ENCODE peak calls at places on chromosomes 16 and 17, in six cellular contexts. A is GM23248, M is PC-9, S is IMR-90, H is mammary epithelial cell, W is HCT116. C is an unnamed sample.

GRCh38 chr17:83106036-83106577 is 26.7 kb downstream of the METRNL start:
- DNase-seq in A (peak), M (no peak), S (no peak), H (no peak), W (no peak), C (no peak)

GRCh38 chr16:81324808-81325207 is 10.0 kb downstream of the GAN start:
- DNase-seq in A (peak), M (no peak), S (no peak), H (peak), W (no peak), C (no peak)

GRCh38 chr17:77400445-77400870 is 259.7 kb downstream of the SEC14L1 start:
- DNase-seq in A (peak), M (no peak), S (no peak), H (no peak), W (no peak), C (no peak)

GRCh38 chr17:69246726-69247375 is 18.2 kb upstream of the ABCA10 start:
- DNase-seq in A (peak), M (no peak), S (peak), H (peak), W (peak), C (peak)

GRCh38 chr16:19808061-19808621 is 76.5 kb downstream of the GPRC5B start:
- DNase-seq in A (no peak), M (no peak), S (no peak), H (no peak), W (no peak), C (no peak)

GRCh38 chr16:70553645-70554044 is 30.0 kb downstream of the SF3B3 start:
- DNase-seq in A (peak), M (no peak), S (peak), H (peak), W (no peak), C (peak)

GRCh38 chr17:3754458-3755334 is 31.0 kb downstream of the HASPIN start:
- DNase-seq in A (peak), M (peak), S (no peak), H (peak), W (peak), C (no peak)

GRCh38 chr17:39191750-39192510 is 5.5 kb downstream of the CACNB1 start:
- DNase-seq in A (no peak), M (no peak), S (no peak), H (no peak), W (no peak), C (no peak)

GRCh38 chr16:53159781-53160436 is 105.1 kb downstream of the CHD9 start:
- DNase-seq in A (peak), M (no peak), S (peak), H (peak), W (peak), C (peak)

GRCh38 chr16:72278301-72278700 is 106.3 kb upstream of the PMFBP1 start:
- DNase-seq in A (no peak), M (no peak), S (no peak), H (no peak), W (no peak), C (no peak)

GRCh38 chr17:82949984-82950383 is 110.2 kb upstream of the ZNF750 start:
- DNase-seq in A (no peak), M (no peak), S (no peak), H (no peak), W (no peak), C (no peak)

GRCh38 chr16:88631384-88631783 is 7.0 kb upstream of the IL17C start:
- DNase-seq in A (no peak), M (no peak), S (no peak), H (no peak), W (no peak), C (no peak)

GRCh38 chr16:27880312-27880711 is 183.2 kb downstream of the GSG1L start:
- DNase-seq in A (no peak), M (no peak), S (no peak), H (no peak), W (no peak), C (no peak)

GRCh38 chr16:86531193-86531550 is 20.8 kb downstream of the FOXF1 start:
- DNase-seq in A (no peak), M (no peak), S (no peak), H (no peak), W (no peak), C (peak)

GRCh38 chr17:57016764-57017116 is 38.8 kb downstream of the SCPEP1 start:
- DNase-seq in A (no peak), M (peak), S (peak), H (peak), W (no peak), C (peak)

GRCh38 chr17:41633498-41634197 is 9.3 kb upstream of the KRT17 start:
- DNase-seq in A (no peak), M (no peak), S (no peak), H (no peak), W (no peak), C (no peak)

GRCh38 chr16:80366023-80366422 is 174.8 kb upstream of the DYNLRB2 start:
- DNase-seq in A (peak), M (no peak), S (no peak), H (peak), W (no peak), C (peak)

GRCh38 chr17:78013683-78014467 is 55.4 kb downstream of the TNRC6C start:
- DNase-seq in A (peak), M (peak), S (peak), H (peak), W (peak), C (peak)

DNA sequence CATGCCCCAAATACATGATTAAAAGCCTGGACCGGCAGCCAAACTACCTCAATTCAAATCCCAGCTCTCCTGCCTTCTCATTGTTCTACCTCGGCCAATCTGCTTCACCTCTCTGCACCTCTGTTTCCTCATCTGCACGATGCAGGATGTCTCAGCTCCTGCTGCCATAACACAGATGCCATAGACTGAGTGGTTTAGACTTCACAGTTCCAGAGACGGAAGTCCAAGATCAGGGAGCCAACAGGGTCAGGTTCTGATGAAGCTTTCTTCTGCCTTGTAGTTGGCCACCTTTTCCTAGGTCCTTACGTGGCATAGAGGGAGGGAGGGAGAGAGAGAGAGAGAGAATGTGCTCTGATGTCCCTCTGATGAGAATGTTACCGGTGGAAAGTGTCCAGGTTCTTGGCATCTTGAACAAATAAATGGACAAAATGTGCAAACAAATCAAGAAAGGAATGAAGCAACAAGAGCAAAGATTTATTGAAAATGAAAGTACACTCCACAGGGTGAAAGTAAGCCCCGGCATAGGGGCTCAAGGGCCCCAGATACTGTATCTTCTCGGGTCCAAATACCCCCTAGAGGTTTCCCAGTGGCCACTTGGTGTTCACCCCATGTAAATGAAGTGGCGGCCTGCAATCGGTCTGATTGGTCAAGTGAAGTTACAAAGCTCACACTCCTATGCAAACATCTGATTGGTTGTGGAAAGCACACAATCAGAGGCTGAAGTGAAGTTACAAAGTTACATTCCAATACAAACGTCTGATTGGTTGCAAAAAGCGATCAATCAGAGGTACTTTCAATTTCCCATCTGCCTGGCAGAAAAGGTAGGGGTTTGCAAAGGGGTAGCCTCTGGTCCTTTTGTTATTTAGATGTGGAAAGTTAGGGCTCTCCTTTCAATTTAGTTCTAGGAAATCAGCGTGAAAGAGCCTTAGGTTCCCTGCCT is 43.3 kb upstream of the ZCCHC14 start:
- DNase-seq in A (no peak), M (no peak), S (no peak), H (no peak), W (no peak), C (no peak)
- H2AFZ ChIP-seq in A (no peak), M (no peak), S (no peak), H (no peak), W (no peak), C (no peak)

GRCh38 chr16:77807-78443 is at the start of gene MPG:
- DNase-seq in A (peak), M (peak), S (peak), H (peak), W (no peak), C (peak)
- H2AFZ ChIP-seq in A (peak), M (peak), S (peak), H (peak), W (no peak), C (no peak)

DNA sequence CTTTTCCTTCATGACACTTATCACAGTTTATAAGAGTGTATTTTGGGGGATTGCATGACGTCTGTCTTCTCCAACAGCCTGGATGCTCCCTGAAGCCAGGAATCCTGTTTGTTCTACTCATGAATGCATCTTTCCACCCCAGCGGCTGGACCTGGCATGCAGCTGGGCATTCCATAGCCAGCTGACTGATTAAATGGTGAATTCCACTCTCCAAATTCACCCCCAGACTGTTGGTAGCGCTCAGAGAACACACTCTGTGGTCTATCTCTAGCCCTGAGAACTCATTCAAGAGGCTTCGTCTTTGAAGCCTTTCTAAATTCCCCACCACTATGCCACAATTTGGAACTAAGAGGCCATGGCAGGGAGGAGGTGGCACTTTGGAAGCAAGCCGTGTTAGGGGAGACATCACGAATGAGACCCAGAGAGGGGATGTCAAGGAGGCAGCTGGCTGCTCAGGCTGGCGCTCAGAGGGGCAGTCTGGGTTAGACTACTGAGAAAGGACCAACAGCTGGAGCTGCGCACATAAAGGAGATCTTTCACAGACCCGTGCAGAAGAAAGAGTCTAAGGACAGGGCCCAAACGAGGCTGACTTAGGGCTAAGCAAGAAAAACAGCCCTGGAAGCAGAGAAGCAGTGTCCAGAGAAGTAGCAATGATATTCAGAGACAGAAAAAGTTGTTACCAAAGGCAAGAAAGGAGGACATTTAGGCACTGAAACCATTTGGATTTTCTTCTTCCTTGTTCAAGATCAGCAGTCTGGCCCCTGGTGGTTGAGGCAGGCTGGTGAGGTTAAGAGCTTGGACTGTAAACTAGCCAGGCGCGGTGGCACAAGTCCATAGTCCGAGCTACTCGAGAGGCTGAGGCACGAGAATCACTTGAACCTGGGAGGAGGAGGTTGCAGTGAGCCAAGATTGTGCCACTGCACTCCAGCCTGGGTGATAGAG is 42.4 kb upstream of the ZNF629 start:
- DNase-seq in A (no peak), M (no peak), S (no peak), H (no peak), W (no peak), C (peak)
- H2AFZ ChIP-seq in A (no peak), M (no peak), S (no peak), H (no peak), W (no peak), C (no peak)

DNA sequence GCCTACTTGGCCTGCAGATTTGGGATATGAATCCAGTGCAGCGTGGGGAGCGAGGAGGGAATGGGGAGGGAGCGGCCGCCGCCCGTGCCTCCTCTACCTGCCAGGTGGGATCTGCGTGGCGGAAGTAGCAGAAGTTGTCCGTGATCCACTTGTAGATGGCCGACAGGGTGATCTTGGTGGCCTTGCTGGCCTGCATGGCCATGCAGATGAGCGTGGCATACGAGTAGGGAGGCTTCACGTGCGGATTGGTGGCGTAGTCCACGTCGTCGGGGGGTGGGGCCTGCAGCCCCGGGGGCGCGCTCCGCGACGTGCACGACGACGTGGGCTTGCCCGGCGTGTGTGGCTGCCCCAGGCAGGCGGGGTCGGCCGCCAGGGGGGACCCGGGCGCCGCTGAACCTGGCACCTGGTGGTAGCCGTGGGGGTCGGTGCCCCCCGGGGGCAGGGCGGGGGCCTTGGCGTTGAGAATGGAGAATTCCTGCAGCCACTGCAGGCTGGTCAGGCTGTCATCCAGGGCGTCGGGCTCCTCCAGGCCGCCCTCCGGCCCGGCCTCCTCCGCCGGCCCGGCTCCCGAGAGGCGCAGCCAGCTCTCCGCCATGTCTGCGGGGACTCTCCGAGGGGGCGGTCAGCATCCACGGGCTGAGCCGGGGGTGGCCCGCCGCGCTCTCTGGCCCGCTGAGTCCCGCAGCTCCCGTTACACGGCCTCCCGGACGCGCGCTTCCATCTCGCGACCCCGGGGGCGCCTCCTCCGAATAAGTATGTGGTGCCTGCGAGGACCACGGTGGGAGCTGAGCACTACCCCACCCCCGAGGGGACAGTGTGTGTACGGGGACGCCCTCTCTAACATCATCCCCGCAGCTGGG is 1.0 kb downstream of the FOXJ1 start:
- DNase-seq in A (peak), M (no peak), S (no peak), H (no peak), W (no peak), C (no peak)
- H2AFZ ChIP-seq in A (no peak), M (no peak), S (peak), H (no peak), W (no peak), C (no peak)

GRCh38 chr16:78390070-78390469 is 290.6 kb downstream of the WWOX start:
- DNase-seq in A (no peak), M (no peak), S (no peak), H (no peak), W (no peak), C (no peak)
- H2AFZ ChIP-seq in A (no peak), M (no peak), S (no peak), H (no peak), W (no peak), C (no peak)

GRCh38 chr17:50149425-50150353 is 788 bp downstream of the PPP1R9B start:
- DNase-seq in A (peak), M (peak), S (peak), H (peak), W (no peak), C (peak)

GRCh38 chr17:50149099-50149424 is 1.4 kb downstream of the PPP1R9B start:
- DNase-seq in A (no peak), M (no peak), S (no peak), H (no peak), W (no peak), C (no peak)

GRCh38 chr17:50151937-50152547 is 1.6 kb upstream of the PPP1R9B start:
- DNase-seq in A (peak), M (peak), S (peak), H (peak), W (peak), C (peak)

GRCh38 chr17:50151041-50151936 is 812 bp upstream of the PPP1R9B start:
- DNase-seq in A (peak), M (peak), S (peak), H (peak), W (peak), C (peak)

DNA sequence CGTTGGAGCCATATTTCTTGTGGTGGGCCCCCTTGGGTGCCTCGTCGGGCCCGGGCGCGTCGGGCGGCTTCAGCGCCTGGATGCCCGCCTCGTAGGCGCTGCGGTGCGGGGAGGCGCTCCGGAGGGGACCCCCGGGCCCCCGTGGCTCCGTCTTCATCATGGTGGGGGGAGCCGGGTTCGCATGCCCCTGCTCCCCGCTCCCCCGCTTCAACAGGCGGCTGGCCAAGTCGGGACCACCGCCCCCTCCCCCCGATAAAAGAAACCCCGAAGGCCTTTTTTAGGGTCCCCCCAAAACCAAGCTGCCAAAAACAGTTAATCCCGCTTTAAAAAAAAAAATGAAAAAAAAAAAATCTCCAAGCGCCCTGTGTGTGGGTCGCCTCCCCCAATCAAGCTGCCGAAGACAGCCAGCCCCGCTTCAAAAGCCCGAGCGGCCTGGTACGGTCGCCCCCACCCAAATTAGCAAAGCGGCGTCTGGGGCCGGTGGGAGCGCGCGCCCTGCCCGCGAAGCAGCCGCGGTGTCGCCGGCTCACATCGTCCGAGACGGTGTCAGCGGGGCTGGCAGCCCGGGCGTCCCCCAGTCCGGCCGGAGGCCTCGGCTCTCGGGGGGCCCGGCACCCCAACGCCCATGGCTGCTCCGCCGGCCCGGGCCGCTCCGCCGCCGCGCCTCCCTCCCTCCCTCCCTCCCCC is at the start of gene PPP1R9B:
- DNase-seq in A (no peak), M (no peak), S (no peak), H (no peak), W (no peak), C (no peak)
- H2AFZ ChIP-seq in A (peak), M (peak), S (peak), H (peak), W (no peak), C (peak)

GRCh38 chr17:8160224-8160577 is 2.5 kb downstream of the VAMP2 start:
- DNase-seq in A (no peak), M (no peak), S (no peak), H (no peak), W (no peak), C (no peak)

GRCh38 chr17:8159459-8160223 is 3.1 kb downstream of the VAMP2 start:
- DNase-seq in A (no peak), M (no peak), S (no peak), H (no peak), W (no peak), C (no peak)

GRCh38 chr17:8156174-8156992 is 4.2 kb upstream of the PER1 start:
- DNase-seq in A (peak), M (peak), S (peak), H (peak), W (peak), C (peak)

GRCh38 chr17:8159032-8159400 is 3.7 kb downstream of the VAMP2 start:
- DNase-seq in A (no peak), M (no peak), S (no peak), H (no peak), W (no peak), C (no peak)

GRCh38 chr17:8158267-8159031 is 4.3 kb downstream of the VAMP2 start:
- DNase-seq in A (peak), M (peak), S (peak), H (peak), W (peak), C (peak)
- H2AFZ ChIP-seq in A (no peak), M (no peak), S (peak), H (peak), W (no peak), C (no peak)

C was measured in fibroblast of lung.